ENCODE peak calls at places on chromosomes 11 and 22, in five cellular contexts. H is midbrain; V is Kasumi-1; C is stimulated activated CD8-positive, alpha-beta memory T cell treated with anti-CD3 and anti-CD28 coated beads, Interleukin-7, amount 100 ng/mL, for 24 hours; N is astrocyte of the spinal cord. G is an unnamed sample.

GRCh38 chr22:43978558-43978957 is 23.3 kb downstream of the SAMM50 start:
- DNase-seq in H (no peak), V (no peak), C (no peak), N (no peak), G (no peak)

GRCh38 chr11:113263458-113264095 is 50.8 kb upstream of the TTC12 start:
- DNase-seq in V (no peak), C (no peak), N (no peak), H (no peak), G (no peak)

GRCh38 chr11:88414385-88414861 is 76.9 kb upstream of the CTSC start:
- DNase-seq in V (peak), C (no peak), H (peak), N (peak), G (no peak)

GRCh38 chr11:82653752-82654151 is 79.9 kb downstream of the FAM181B start:
- DNase-seq in V (no peak), H (no peak), N (no peak), C (no peak), G (no peak)

GRCh38 chr22:35528967-35529366 is 11.7 kb upstream of the RASD2 start:
- DNase-seq in V (no peak), H (no peak), C (no peak), N (no peak), G (no peak)

GRCh38 chr11:64438986-64439771 is 80.2 kb downstream of the RPS6KA4 start:
- DNase-seq in C (no peak), H (no peak), V (no peak), N (no peak), G (no peak)

GRCh38 chr11:75812542-75813040 is 2.4 kb upstream of the UVRAG start:
- DNase-seq in N (no peak), H (no peak), V (no peak), C (no peak), G (no peak)

GRCh38 chr22:38850941-38851849 is 7.4 kb upstream of the NPTXR start:
- DNase-seq in N (peak), V (no peak), H (no peak), C (no peak), G (no peak)

GRCh38 chr11:111086058-111086457 is 159.5 kb upstream of the POU2AF2 start:
- DNase-seq in N (no peak), C (no peak), H (no peak), V (no peak), G (no peak)

GRCh38 chr22:27867114-27867957 is 51.7 kb downstream of the PITPNB start:
- DNase-seq in V (no peak), N (no peak), C (no peak), H (no peak), G (no peak)

GRCh38 chr22:19793161-19793560 is 32.6 kb downstream of the TBX1 start:
- DNase-seq in V (no peak), H (no peak), C (no peak), N (no peak), G (no peak)